ENCODE peak calls at places on chromosomes 5 and 9, in eight cellular contexts. W is spleen, B is RWPE2, V is AG09309, O is foreskin fibroblast, I is thyroid gland, H is tibial artery, T is body of pancreas. X is an unnamed sample.

GRCh38 chr9:35348109-35348508 is 141.8 kb upstream of the RUSC2 start:
- DNase-seq in W (no peak), B (no peak), V (no peak), O (no peak), I (no peak), H (no peak), T (no peak), X (no peak)

GRCh38 chr9:121075251-121076036 is 689 bp downstream of the CNTRL start:
- DNase-seq in W (no peak), B (no peak), V (no peak), O (no peak), I (no peak), H (no peak), T (no peak), X (no peak)

GRCh38 chr5:75050415-75050814 is 1.9 kb downstream of the GCNT4 start:
- DNase-seq in W (peak), B (no peak), V (no peak), O (no peak), I (no peak), H (no peak), T (no peak), X (no peak)

GRCh38 chr9:122221223-122221811 is 7.4 kb downstream of the LHX6 start:
- DNase-seq in W (no peak), B (no peak), V (no peak), O (no peak), I (no peak), H (no peak), T (no peak), X (no peak)

GRCh38 chr5:123429993-123430392 is 6.8 kb upstream of the CEP120 start:
- DNase-seq in W (no peak), B (peak), V (peak), O (peak), I (no peak), H (no peak), T (peak), X (peak)

GRCh38 chr9:85401998-85402397 is 339.8 kb downstream of the AGTPBP1 start:
- DNase-seq in W (no peak), B (no peak), V (peak), O (peak), I (no peak), H (no peak), T (no peak), X (no peak)

GRCh38 chr5:32710335-32710858 is 724 bp upstream of the NPR3 start:
- DNase-seq in W (no peak), B (peak), V (no peak), O (no peak), I (peak), H (peak), T (no peak), X (no peak)

GRCh38 chr5:83552275-83552674 is 80.7 kb downstream of the VCAN start:
- DNase-seq in W (no peak), B (no peak), V (no peak), O (no peak), I (no peak), H (no peak), T (no peak), X (no peak)

GRCh38 chr5:90747175-90747574 is 188.6 kb downstream of the ADGRV1 start:
- DNase-seq in W (no peak), B (no peak), V (no peak), O (no peak), I (no peak), H (no peak), T (no peak), X (no peak)

GRCh38 chr9:88814521-88815101 is 176.7 kb upstream of the S1PR3 start:
- DNase-seq in W (no peak), B (no peak), V (peak), O (peak), I (no peak), H (peak), T (no peak), X (peak)

GRCh38 chr5:66724336-66724735 is 128.1 kb downstream of the MAST4 start:
- DNase-seq in W (no peak), B (no peak), V (no peak), O (no peak), I (no peak), H (no peak), T (no peak), X (no peak)

GRCh38 chr5:96157841-96158291 is 196.2 kb upstream of the ELL2 start:
- DNase-seq in W (no peak), B (no peak), V (no peak), O (no peak), I (no peak), H (no peak), T (no peak), X (no peak)

GRCh38 chr9:137368431-137369110 is 54.4 kb downstream of the EXD3 start:
- DNase-seq in W (peak), B (peak), V (no peak), O (no peak), I (no peak), H (no peak), T (no peak), X (no peak)

GRCh38 chr5:88674262-88675158 is 208.5 kb downstream of the MEF2C start:
- DNase-seq in W (peak), B (no peak), V (no peak), O (no peak), I (no peak), H (no peak), T (no peak), X (no peak)

GRCh38 chr5:32390819-32391591 is 53.5 kb downstream of the ZFR start:
- DNase-seq in W (no peak), B (no peak), V (peak), O (peak), I (no peak), H (no peak), T (peak), X (peak)

GRCh38 chr5:66477591-66477990 is 118.6 kb upstream of the MAST4 start:
- DNase-seq in W (no peak), B (no peak), V (no peak), O (no peak), I (no peak), H (no peak), T (no peak), X (no peak)

GRCh38 chr5:79240561-79240960 is 4.6 kb downstream of the JMY start:
- DNase-seq in W (no peak), B (no peak), V (no peak), O (no peak), I (no peak), H (no peak), T (no peak), X (no peak)

GRCh38 chr5:143428155-143428554 is 24.7 kb upstream of the NR3C1 start:
- DNase-seq in W (no peak), B (no peak), V (no peak), O (no peak), I (no peak), H (no peak), T (no peak), X (no peak)

GRCh38 chr9:13816837-13817236 is 497.1 kb downstream of the NFIB start:
- DNase-seq in W (no peak), B (no peak), V (no peak), O (no peak), I (no peak), H (no peak), T (no peak), X (no peak)

GRCh38 chr9:135993840-135994776 is 32.9 kb upstream of the UBAC1 start:
- DNase-seq in W (no peak), B (no peak), V (no peak), O (no peak), I (no peak), H (no peak), T (no peak), X (no peak)

GRCh38 chr5:92758552-92758951 is 822.5 kb downstream of the NR2F1-AS1 start:
- DNase-seq in W (no peak), B (no peak), V (no peak), O (peak), I (no peak), H (no peak), T (no peak), X (no peak)

GRCh38 chr5:143648696-143649095 is 163.3 kb upstream of the HMHB1 start:
- DNase-seq in W (no peak), B (no peak), V (no peak), O (no peak), I (peak), H (no peak), T (no peak), X (no peak)

DNA sequence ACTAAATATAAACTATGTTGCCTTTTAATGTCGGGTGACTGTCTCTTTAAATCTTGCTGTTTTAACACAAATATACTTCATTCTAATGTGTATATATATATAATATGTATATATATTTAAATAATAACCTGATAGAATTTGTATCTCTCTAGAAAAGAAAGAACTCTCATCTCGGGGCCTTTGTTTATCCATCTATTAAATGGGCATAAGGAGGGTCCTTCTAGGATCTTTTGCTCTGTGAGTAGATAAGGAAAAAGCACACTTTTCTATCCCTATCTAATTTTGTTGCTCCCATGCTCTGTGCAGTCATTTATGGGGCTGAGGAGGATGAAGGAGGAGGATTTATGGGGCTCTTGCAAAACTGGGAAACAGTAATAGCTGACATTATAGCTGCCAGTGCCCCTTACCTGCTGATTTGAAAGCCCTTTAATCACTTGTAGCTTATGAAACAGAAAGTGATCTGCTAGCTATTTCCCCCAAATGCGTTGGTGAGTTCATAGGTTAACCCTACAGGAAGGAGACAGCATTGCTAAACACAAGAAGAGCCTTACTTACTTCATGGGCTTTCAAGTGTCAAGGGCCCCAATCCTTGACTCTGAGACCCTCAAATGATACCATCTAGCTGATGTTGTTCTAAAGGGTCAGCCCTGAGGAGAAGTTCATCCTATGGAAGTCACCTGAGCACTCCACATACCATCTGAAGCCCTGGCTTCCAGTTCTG is 5.8 kb upstream of the PPARGC1B start:
- DNase-seq in W (no peak), B (no peak), V (no peak), O (no peak), I (no peak), H (no peak), T (no peak), X (no peak)
- TF ChIP-seq CTCF in W (no peak), B (no peak), V (no peak), O (no peak), I (no peak), H (no peak), T (no peak), X (no peak)

GRCh38 chr5:72295539-72295938 is 24.5 kb downstream of the MRPS27 start:
- DNase-seq in W (no peak), B (no peak), V (no peak), O (no peak), I (no peak), H (no peak), T (no peak), X (no peak)

GRCh38 chr5:72296251-72296650 is 23.8 kb downstream of the MRPS27 start:
- DNase-seq in W (no peak), B (no peak), V (no peak), O (no peak), I (no peak), H (no peak), T (no peak), X (no peak)

GRCh38 chr5:72292411-72292810 is 27.6 kb downstream of the MRPS27 start:
- DNase-seq in W (no peak), B (no peak), V (no peak), O (no peak), I (no peak), H (no peak), T (no peak), X (no peak)

GRCh38 chr5:72293495-72294055 is 26.5 kb downstream of the MRPS27 start:
- DNase-seq in W (no peak), B (no peak), V (no peak), O (no peak), I (no peak), H (no peak), T (no peak), X (no peak)

DNA sequence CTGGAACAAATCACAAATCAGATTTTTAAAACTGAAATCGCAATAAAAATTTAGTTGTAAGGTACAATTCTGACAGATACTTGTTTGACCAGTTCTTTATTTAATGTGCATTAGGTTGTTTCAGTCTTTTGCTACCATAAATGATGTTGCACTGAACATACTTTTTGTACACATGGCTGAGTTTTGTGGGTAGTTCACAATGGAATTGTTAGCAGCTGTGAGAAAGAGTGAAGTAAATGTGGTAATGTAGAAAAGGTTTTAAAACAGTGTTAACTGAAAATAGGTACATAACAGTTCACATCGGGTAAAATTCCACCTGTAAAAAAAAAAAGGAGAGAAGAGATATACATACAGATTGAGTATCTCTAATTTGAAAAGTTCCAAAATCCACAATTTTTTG is 25.6 kb downstream of the MRPS27 start:
- DNase-seq in W (no peak), B (no peak), V (no peak), O (no peak), I (no peak), H (no peak), T (no peak), X (no peak)
- TF ChIP-seq CTCF in W (no peak), B (no peak), V (no peak), O (no peak), I (no peak), H (no peak), T (no peak), X (no peak)

GRCh38 chr5:38189031-38189632 is 69.2 kb upstream of the EGFLAM start:
- DNase-seq in W (no peak), B (no peak), V (no peak), O (no peak), I (no peak), H (no peak), T (no peak), X (no peak)
- TF ChIP-seq CTCF in W (no peak), B (no peak), V (no peak), O (no peak), I (no peak), H (no peak), T (no peak), X (no peak)

GRCh38 chr5:446066-446725 is 3.2 kb downstream of the EXOC3 start:
- DNase-seq in W (peak), B (no peak), V (no peak), O (no peak), I (no peak), H (peak), T (no peak), X (no peak)

GRCh38 chr5:445591-445990 is 2.6 kb downstream of the EXOC3 start:
- DNase-seq in W (peak), B (no peak), V (no peak), O (no peak), I (no peak), H (peak), T (no peak), X (no peak)

GRCh38 chr5:447501-447900 is 4.5 kb downstream of the EXOC3 start:
- DNase-seq in W (peak), B (no peak), V (no peak), O (no peak), I (no peak), H (no peak), T (no peak), X (no peak)

GRCh38 chr5:448061-448765 is 5.2 kb downstream of the EXOC3 start:
- DNase-seq in W (peak), B (no peak), V (no peak), O (no peak), I (no peak), H (peak), T (peak), X (no peak)

DNA sequence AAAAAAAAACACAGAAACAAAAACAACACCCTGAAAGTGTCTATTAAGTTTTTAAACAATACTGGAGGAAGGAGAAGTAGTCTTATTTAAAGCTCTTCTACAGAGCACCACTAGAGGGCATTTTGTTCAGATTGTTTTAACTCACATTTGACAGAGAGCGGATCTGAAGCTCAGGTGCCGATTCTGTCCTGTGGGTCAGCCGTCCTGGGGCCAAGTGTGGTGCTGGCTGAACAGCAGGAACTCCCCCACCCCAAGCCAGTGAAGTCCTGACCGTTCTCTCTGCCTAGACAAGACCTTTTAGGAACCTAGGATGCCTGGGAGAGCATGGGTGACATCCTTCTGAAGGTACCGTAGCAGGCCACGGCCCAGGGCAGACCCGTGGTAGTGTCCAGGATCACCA is 3.9 kb downstream of the EXOC3 start:
- DNase-seq in W (peak), B (no peak), V (no peak), O (no peak), I (no peak), H (no peak), T (no peak), X (no peak)
- TF ChIP-seq CTCF in W (peak), B (peak), V (peak), O (peak), I (peak), H (no peak), T (peak), X (peak)

DNA sequence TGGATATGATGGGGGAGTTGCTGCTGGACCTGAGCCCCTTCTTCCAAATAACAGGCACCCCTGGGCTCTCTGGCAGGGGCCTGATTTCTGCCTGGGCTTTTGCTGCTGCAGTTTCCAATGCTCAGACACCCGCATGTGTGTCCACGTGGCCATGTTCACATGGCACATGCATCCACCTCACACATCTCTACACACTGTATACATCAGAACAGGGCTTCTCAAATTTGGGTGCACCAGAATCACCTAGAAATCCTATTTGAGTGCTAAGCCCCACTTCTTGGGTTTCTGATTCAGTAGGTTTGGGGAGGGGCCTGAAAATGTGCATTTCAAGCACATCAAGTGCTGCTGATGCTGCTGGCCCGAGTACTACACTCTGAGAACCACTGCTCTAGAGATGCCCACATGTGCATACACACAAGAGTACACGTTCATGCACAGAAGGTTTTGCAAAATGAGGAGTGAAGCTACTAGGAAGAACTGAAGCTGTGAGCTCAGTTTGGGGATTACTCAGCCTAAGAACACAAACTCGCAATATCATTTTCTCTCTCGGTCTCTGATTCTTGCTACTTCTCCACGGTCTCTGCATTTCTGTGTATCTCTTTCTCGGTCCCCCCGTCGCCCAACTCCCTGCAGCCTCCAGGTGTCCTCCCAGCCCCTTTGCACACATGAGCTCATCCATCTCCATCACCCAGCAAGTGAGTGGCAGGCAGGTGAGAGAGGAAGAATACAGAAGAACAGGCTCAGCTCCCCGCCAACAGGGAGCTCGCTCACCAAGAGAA is 97.1 kb downstream of the PCDH1 start:
- DNase-seq in W (no peak), B (no peak), V (no peak), O (no peak), I (no peak), H (no peak), T (no peak), X (no peak)
- TF ChIP-seq CTCF in W (no peak), B (no peak), V (no peak), O (no peak), I (no peak), H (no peak), T (no peak), X (no peak)

DNA sequence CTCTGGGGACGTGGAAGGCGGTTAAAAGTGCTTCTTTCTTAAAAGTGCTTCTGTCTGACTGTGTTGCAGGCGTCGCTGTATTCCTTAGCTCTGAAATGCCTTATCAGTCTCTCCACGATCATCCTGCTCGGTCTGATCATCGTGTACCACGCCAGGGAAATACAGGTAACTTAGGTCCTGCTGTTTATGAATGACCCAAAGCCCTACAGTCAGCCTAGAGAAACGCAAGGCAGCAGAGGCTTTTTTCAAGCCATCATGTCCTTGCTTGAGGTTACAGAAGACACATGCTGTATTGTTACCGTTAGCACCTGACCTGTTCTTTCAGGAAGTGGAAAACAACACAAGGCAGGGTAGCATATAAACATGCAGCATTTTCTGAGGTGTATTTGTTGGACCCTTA is 2.0 kb downstream of the KCNN2 start:
- DNase-seq in W (no peak), B (no peak), V (no peak), O (no peak), I (no peak), H (no peak), T (peak), X (no peak)
- TF ChIP-seq CTCF in W (no peak), B (no peak), V (no peak), O (no peak), I (no peak), H (no peak), T (no peak), X (no peak)

GRCh38 chr5:151740958-151741373 is 17.5 kb downstream of the ATOX1 start:
- DNase-seq in W (no peak), B (no peak), V (no peak), O (peak), I (no peak), H (no peak), T (no peak), X (no peak)
- TF ChIP-seq CTCF in W (peak), B (peak), V (no peak), O (no peak), I (no peak), H (no peak), T (no peak), X (no peak)

X was measured in AG09319.